ENCODE peak calls at places on chromosomes 6 and 20, in five cellular contexts. M is naive thymus-derived CD8-positive, alpha-beta T cell; H is small intestine; V is activated T-cell treated with anti-CD3 and anti-CD28 coated beads, Interleukin-2, amount 50 U/mL, for 1 hour; B is NCI-H187. D is an unnamed sample.

GRCh38 chr6:118776607-118777549 is 117.1 kb upstream of the ASF1A start:
- DNase-seq in M (peak; percentile 71), H (peak; percentile 62), V (peak; percentile 55), B (peak; percentile 64), D (peak; percentile 14)

GRCh38 chr6:138387577-138388368 is 10.1 kb downstream of the SMIM28 start:
- DNase-seq in M (no peak), H (no peak), V (no peak), B (no peak), D (no peak)

GRCh38 chr6:54291146-54291545 is 17.1 kb upstream of the TINAG start:
- DNase-seq in M (no peak), H (no peak), V (no peak), B (no peak), D (no peak)

GRCh38 chr20:35768731-35769664 is 2.8 kb upstream of the PHF20 start:
- DNase-seq in M (no peak), H (peak; percentile 54), V (peak; percentile 46), B (no peak), D (no peak)

GRCh38 chr20:44092551-44093248 is 94.3 kb downstream of the JPH2 start:
- DNase-seq in M (no peak), H (peak; percentile 21), V (no peak), B (peak; percentile 32), D (no peak)

GRCh38 chr6:141024526-141024925 is 1108.2 kb upstream of the GJE1 start:
- DNase-seq in M (no peak), H (no peak), V (no peak), B (no peak), D (no peak)

GRCh38 chr6:114085206-114085605 is 114.3 kb upstream of the HDAC2 start:
- DNase-seq in M (no peak), H (no peak), V (no peak), B (no peak), D (no peak)

GRCh38 chr6:148440877-148441453 is 98.3 kb downstream of the SASH1 start:
- DNase-seq in M (no peak), H (no peak), V (no peak), B (no peak), D (no peak)

GRCh38 chr6:161226005-161226964 is 47.6 kb downstream of the AGPAT4 start:
- DNase-seq in M (no peak), H (no peak), V (no peak), B (no peak), D (no peak)

GRCh38 chr6:72825265-72825918 is 203.5 kb downstream of the KCNQ5 start:
- DNase-seq in M (no peak), H (no peak), V (no peak), B (no peak), D (no peak)

GRCh38 chr6:118705799-118706481 is 54.5 kb upstream of the CEP85L start:
- DNase-seq in M (no peak), H (no peak), V (no peak), B (no peak), D (no peak)

GRCh38 chr6:2611092-2611491 is 139.6 kb downstream of the MYLK4 start:
- DNase-seq in M (no peak), H (peak; percentile 6), V (no peak), B (no peak), D (no peak)

GRCh38 chr6:17012421-17013225 is 89.2 kb upstream of the STMND1 start:
- DNase-seq in M (no peak), H (no peak), V (no peak), B (no peak), D (no peak)

GRCh38 chr6:5584072-5584471 is 322.8 kb downstream of the FARS2 start:
- DNase-seq in M (no peak), H (no peak), V (no peak), B (no peak), D (no peak)